ENCODE peak calls at places on chromosomes 2 and 18, in four cellular contexts. M, R, G and X are unnamed samples.

GRCh38 chr18:51361130-51361860 is 163.8 kb upstream of the MEX3C start:
- DNase-seq in M (no peak), G (no peak), R (peak), X (no peak)

GRCh38 chr2:171522804-171523338 is 597 bp downstream of the CYBRD1 start:
- DNase-seq in R (peak), G (no peak), M (peak), X (no peak)

GRCh38 chr18:79563949-79564348 is 115.7 kb upstream of the CTDP1 start:
- DNase-seq in G (no peak), R (no peak), M (no peak), X (no peak)

GRCh38 chr2:236546561-236546961 is 23.1 kb upstream of the ACKR3 start:
- DNase-seq in M (no peak), R (no peak), G (no peak), X (no peak)

GRCh38 chr2:96114546-96114902 is 1.8 kb downstream of the ADRA2B start:
- DNase-seq in M (no peak), G (no peak), R (no peak), X (no peak)

GRCh38 chr2:705971-706511 is 28.8 kb upstream of the TMEM18 start:
- DNase-seq in R (no peak), M (no peak), G (no peak), X (no peak)

GRCh38 chr2:214019229-214019972 is 391.5 kb upstream of the VWC2L start:
- DNase-seq in G (no peak), M (no peak), R (peak), X (no peak)

GRCh38 chr2:20012032-20012281 is 511 bp downstream of the MATN3 start:
- DNase-seq in R (no peak), G (no peak), M (no peak), X (no peak)

GRCh38 chr2:224885836-224886547 is 156.3 kb downstream of the DOCK10 start:
- DNase-seq in G (no peak), R (peak), M (no peak), X (no peak)

GRCh38 chr2:187302146-187302545 is 145.9 kb downstream of the CALCRL start:
- DNase-seq in R (peak), G (no peak), M (no peak), X (no peak)

GRCh38 chr2:9770308-9771100 is 72.8 kb upstream of the TAF1B start:
- DNase-seq in R (peak), M (peak), G (no peak), X (peak)

GRCh38 chr2:5846881-5847280 is 154.7 kb downstream of the SOX11 start:
- DNase-seq in G (no peak), M (no peak), R (peak), X (no peak)

GRCh38 chr2:39737661-39738060 is 41.4 kb downstream of the THUMPD2 start:
- DNase-seq in R (peak), G (no peak), M (no peak), X (no peak)

GRCh38 chr2:216683846-216684245 is 11.5 kb downstream of the IGFBP5 start:
- DNase-seq in G (no peak), R (peak), M (no peak), X (no peak)

GRCh38 chr2:188399159-188399558 is 107.5 kb downstream of the GULP1 start:
- DNase-seq in G (no peak), R (peak), M (no peak), X (no peak)

GRCh38 chr18:77071711-77072292 is 60.8 kb downstream of the MBP start:
- DNase-seq in G (no peak), R (peak), M (peak), X (peak)

GRCh38 chr2:33219850-33220275 is 256.6 kb upstream of the RASGRP3 start:
- DNase-seq in R (peak), M (no peak), G (no peak), X (no peak)

GRCh38 chr2:35510641-35511040 is 844.9 kb upstream of the CRIM1 start:
- DNase-seq in M (no peak), G (no peak), R (peak), X (no peak)